ENCODE peak calls at places on chromosomes 5 and 9, in five cellular contexts. K, Z, J, M and A are unnamed samples.

GRCh38 chr9:93808115-93809029 is 146.8 kb downstream of the BARX1 start:
- DNase-seq in M (no peak), J (no peak), Z (no peak), K (no peak), A (peak; percentile 51)

GRCh38 chr9:37382161-37382981 is 40.1 kb upstream of the GRHPR start:
- DNase-seq in Z (no peak), M (no peak), K (no peak), J (no peak), A (no peak)

GRCh38 chr9:133707065-133707760 is 30.9 kb downstream of the SARDH start:
- DNase-seq in K (no peak), Z (peak; percentile 51), J (peak; percentile 84), M (no peak), A (peak; percentile 69)

GRCh38 chr5:115568668-115569067 is 24.1 kb upstream of the FEM1C start:
- DNase-seq in K (no peak), M (no peak), Z (no peak), J (no peak), A (no peak)

GRCh38 chr5:141412853-141413539 is at the start of gene PCDHGA10:
- DNase-seq in Z (peak; percentile 42), M (no peak), J (peak; percentile 73), K (peak; percentile 67), A (no peak)

GRCh38 chr5:54915466-54916027 is 69.8 kb downstream of the ESM1 start:
- DNase-seq in K (no peak), J (no peak), Z (no peak), M (no peak), A (no peak)

GRCh38 chr5:17223375-17224185 is 6.1 kb downstream of the BASP1 start:
- DNase-seq in J (no peak), K (no peak), M (no peak), Z (no peak), A (no peak)

GRCh38 chr5:173301695-173302545 is 26.3 kb downstream of the STC2 start:
- DNase-seq in Z (peak; percentile 53), K (no peak), M (no peak), J (no peak), A (no peak)

GRCh38 chr5:149912226-149912864 is 32.2 kb downstream of the PDE6A start:
- DNase-seq in Z (no peak), J (no peak), K (no peak), M (no peak), A (no peak)

GRCh38 chr5:170427672-170428236 is 38.6 kb upstream of the KCNMB1 start:
- DNase-seq in J (peak; percentile 76), Z (no peak), M (no peak), K (no peak), A (no peak)

GRCh38 chr5:56852228-56853000 is 37.1 kb downstream of the MAP3K1 start:
- DNase-seq in J (no peak), Z (no peak), M (no peak), K (no peak), A (no peak)

GRCh38 chr5:17365326-17365725 is 132.7 kb upstream of the TAF11L2 start:
- DNase-seq in J (no peak), K (peak; percentile 61), Z (no peak), M (no peak), A (no peak)

GRCh38 chr5:88251048-88251711 is 17.5 kb downstream of the TMEM161B start:
- DNase-seq in J (no peak), M (no peak), Z (no peak), K (no peak), A (no peak)

GRCh38 chr5:126460459-126460858 is 37.2 kb downstream of the GRAMD2B start:
- DNase-seq in J (no peak), K (no peak), Z (no peak), M (no peak), A (no peak)

GRCh38 chr5:109329296-109330252 is 80.2 kb downstream of the PJA2 start:
- DNase-seq in J (no peak), Z (no peak), K (peak; percentile 70), M (no peak), A (no peak)

GRCh38 chr5:179371681-179372675 is 26.7 kb upstream of the ADAMTS2 start:
- DNase-seq in J (peak; percentile 64), K (no peak), Z (peak; percentile 2), M (no peak), A (peak; percentile 67)

GRCh38 chr9:33785914-33786313 is 9.4 kb upstream of the PRSS3 start:
- DNase-seq in K (peak; percentile 33), Z (no peak), M (no peak), J (no peak), A (no peak)

GRCh38 chr9:16152276-16153065 is 599.6 kb downstream of the CCDC171 start:
- DNase-seq in Z (no peak), K (no peak), M (no peak), J (no peak), A (no peak)

GRCh38 chr5:134092875-134093274 is 21.6 kb upstream of the TCF7 start:
- DNase-seq in J (peak; percentile 19), K (no peak), Z (no peak), M (no peak), A (no peak)

GRCh38 chr5:38258319-38259061 is at the start of gene EGFLAM:
- DNase-seq in M (no peak), J (peak; percentile 83), Z (peak; percentile 24), K (no peak), A (no peak)

GRCh38 chr9:121498487-121499176 is 1.0 kb downstream of the GGTA1 start:
- DNase-seq in K (peak; percentile 60), Z (peak; percentile 36), J (no peak), M (peak; percentile 63), A (peak; percentile 78)

GRCh38 chr9:80041821-80042220 is 470.1 kb downstream of the TLE4 start:
- DNase-seq in Z (no peak), J (no peak), K (no peak), M (no peak), A (no peak)

GRCh38 chr5:125424374-125424773 is 677.9 kb upstream of the ZNF608 start:
- DNase-seq in J (no peak), Z (no peak), K (no peak), M (no peak), A (no peak)

GRCh38 chr9:81599837-81600236 is 89.5 kb downstream of the TLE1 start:
- DNase-seq in M (no peak), K (peak; percentile 33), Z (no peak), J (no peak), A (no peak)

GRCh38 chr5:13735686-13736085 is 208.8 kb downstream of the DNAH5 start:
- DNase-seq in M (no peak), Z (no peak), J (peak; percentile 20), K (no peak), A (no peak)

GRCh38 chr9:38339087-38339486 is 53.4 kb upstream of the ALDH1B1 start:
- DNase-seq in Z (peak; percentile 63), M (no peak), K (peak; percentile 63), J (no peak), A (no peak)